ENCODE peak calls at places on chromosomes 13 and 19, in four cellular contexts. One of them, this sample, is unnamed.

GRCh38 chr19:45591004-45591637 is 6.5 kb upstream of the OPA3 start:
- DNase-seq in heart left ventricle: no peak
- DNase-seq in ovary: no peak
- DNase-seq in WERI-Rb-1: peak; percentile 58
- DNase-seq in this sample: no peak

GRCh38 chr19:13169769-13170168 is 19.6 kb downstream of the IER2 start:
- DNase-seq in heart left ventricle: no peak
- DNase-seq in ovary: no peak
- DNase-seq in WERI-Rb-1: no peak
- DNase-seq in this sample: no peak

GRCh38 chr13:113109151-113110047 is 3.8 kb downstream of the F7 start:
- DNase-seq in heart left ventricle: no peak
- DNase-seq in ovary: peak; percentile 34
- DNase-seq in WERI-Rb-1: no peak
- DNase-seq in this sample: no peak

GRCh38 chr19:40571831-40572495 is 4.7 kb upstream of the SHKBP1 start:
- DNase-seq in heart left ventricle: no peak
- DNase-seq in ovary: no peak
- DNase-seq in WERI-Rb-1: no peak
- DNase-seq in this sample: no peak

GRCh38 chr19:42134671-42135070 is 2.4 kb upstream of the POU2F2 start:
- DNase-seq in heart left ventricle: no peak
- DNase-seq in ovary: no peak
- DNase-seq in WERI-Rb-1: no peak
- DNase-seq in this sample: no peak

GRCh38 chr19:49847731-49848696 is 2.9 kb upstream of the PTOV1 start:
- DNase-seq in heart left ventricle: no peak
- DNase-seq in ovary: no peak
- DNase-seq in WERI-Rb-1: no peak
- DNase-seq in this sample: no peak

GRCh38 chr19:18205180-18205915 is 1.5 kb upstream of the RAB3A start:
- DNase-seq in heart left ventricle: peak; percentile 91
- DNase-seq in ovary: peak; percentile 93
- DNase-seq in WERI-Rb-1: peak; percentile 82
- DNase-seq in this sample: peak; percentile 91

GRCh38 chr19:4284176-4284958 is 5.3 kb downstream of the SHD start:
- DNase-seq in heart left ventricle: no peak
- DNase-seq in ovary: no peak
- DNase-seq in WERI-Rb-1: peak; percentile 39
- DNase-seq in this sample: no peak

GRCh38 chr19:57527136-57527881 is at the start of gene ZNF549:
- DNase-seq in heart left ventricle: peak; percentile 91
- DNase-seq in ovary: peak; percentile 92
- DNase-seq in WERI-Rb-1: peak; percentile 93
- DNase-seq in this sample: peak; percentile 93

GRCh38 chr13:69474286-69474685 is 633.3 kb upstream of the ATXN8OS start:
- DNase-seq in heart left ventricle: no peak
- DNase-seq in ovary: no peak
- DNase-seq in WERI-Rb-1: no peak
- DNase-seq in this sample: no peak

GRCh38 chr19:33399081-33399744 is 25.7 kb downstream of the CEBPG start:
- DNase-seq in heart left ventricle: no peak
- DNase-seq in ovary: no peak
- DNase-seq in WERI-Rb-1: no peak
- DNase-seq in this sample: peak; percentile 56

GRCh38 chr19:51122112-51122981 is 2.4 kb upstream of the SIGLEC9 start:
- DNase-seq in heart left ventricle: no peak
- DNase-seq in ovary: no peak
- DNase-seq in WERI-Rb-1: no peak
- DNase-seq in this sample: no peak

GRCh38 chr13:56659041-56659471 is 481.7 kb upstream of the PRR20A start:
- DNase-seq in heart left ventricle: no peak
- DNase-seq in ovary: no peak
- DNase-seq in WERI-Rb-1: no peak
- DNase-seq in this sample: no peak

GRCh38 chr19:2041436-2041685 is 9.7 kb downstream of the MKNK2 start:
- DNase-seq in heart left ventricle: no peak
- DNase-seq in ovary: no peak
- DNase-seq in WERI-Rb-1: no peak
- DNase-seq in this sample: no peak

GRCh38 chr19:2043269-2043641 is 7.8 kb downstream of the MKNK2 start:
- DNase-seq in heart left ventricle: no peak
- DNase-seq in ovary: peak; percentile 55
- DNase-seq in WERI-Rb-1: no peak
- DNase-seq in this sample: no peak

GRCh38 chr19:2040647-2041435 is 10.2 kb downstream of the MKNK2 start:
- DNase-seq in heart left ventricle: no peak
- DNase-seq in ovary: peak; percentile 48
- DNase-seq in WERI-Rb-1: peak; percentile 55
- DNase-seq in this sample: no peak

GRCh38 chr19:2042485-2043268 is 8.4 kb downstream of the MKNK2 start:
- DNase-seq in heart left ventricle: no peak
- DNase-seq in ovary: peak; percentile 79
- DNase-seq in WERI-Rb-1: no peak
- DNase-seq in this sample: no peak

DNA sequence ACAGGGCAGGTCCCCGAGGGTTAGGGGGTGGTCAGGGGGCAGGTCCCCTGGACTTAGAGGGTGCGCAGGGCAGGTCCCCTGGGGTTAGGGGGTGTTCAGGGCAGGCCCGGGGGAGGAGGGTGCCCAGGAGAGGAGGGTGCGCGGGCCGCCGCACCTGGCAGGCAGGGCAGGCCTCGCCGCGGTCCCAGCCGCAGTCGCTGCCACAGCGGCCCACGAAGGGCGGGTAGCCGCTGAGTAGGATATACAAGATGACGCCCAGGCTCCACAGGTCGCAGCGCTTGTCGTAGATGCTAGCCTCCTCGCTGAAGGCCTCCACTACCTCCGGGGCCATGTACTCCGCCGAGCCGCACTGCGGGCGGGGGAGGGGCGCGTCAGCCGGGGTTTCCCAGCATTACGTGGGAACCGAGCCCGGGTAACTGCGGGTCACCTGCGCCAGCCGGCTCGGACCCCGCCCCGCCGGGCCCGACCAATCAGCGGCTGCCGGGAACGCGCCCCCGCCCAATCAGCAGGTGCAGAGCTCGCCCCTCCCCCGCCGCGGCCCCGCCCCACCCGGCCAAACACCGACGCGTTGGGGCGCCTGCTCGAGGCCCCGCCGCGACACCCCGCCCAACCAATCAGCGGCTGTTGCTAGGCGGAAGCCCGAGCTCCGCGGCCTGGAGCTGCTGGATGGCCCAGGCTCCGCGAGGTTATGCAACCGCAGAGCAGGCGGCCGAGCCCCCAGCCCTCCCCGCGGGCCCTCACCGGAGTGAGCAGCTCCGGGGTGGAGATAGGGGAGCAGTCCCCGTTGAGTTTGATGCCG is 9.2 kb downstream of the MKNK2 start:
- DNase-seq in heart left ventricle: peak; percentile 97
- DNase-seq in ovary: peak; percentile 99
- DNase-seq in WERI-Rb-1: peak; percentile 99
- DNase-seq in this sample: peak; percentile 99
- H3K4me3 ChIP-seq in heart left ventricle: peak overlapping the region; percentile 56
- H3K4me3 ChIP-seq in ovary: peak overlapping the region; percentile 29
- H3K4me3 ChIP-seq in WERI-Rb-1: peak overlapping the region; percentile 52
- H3K4me3 ChIP-seq in this sample: peak overlapping the region; percentile 41

DNA sequence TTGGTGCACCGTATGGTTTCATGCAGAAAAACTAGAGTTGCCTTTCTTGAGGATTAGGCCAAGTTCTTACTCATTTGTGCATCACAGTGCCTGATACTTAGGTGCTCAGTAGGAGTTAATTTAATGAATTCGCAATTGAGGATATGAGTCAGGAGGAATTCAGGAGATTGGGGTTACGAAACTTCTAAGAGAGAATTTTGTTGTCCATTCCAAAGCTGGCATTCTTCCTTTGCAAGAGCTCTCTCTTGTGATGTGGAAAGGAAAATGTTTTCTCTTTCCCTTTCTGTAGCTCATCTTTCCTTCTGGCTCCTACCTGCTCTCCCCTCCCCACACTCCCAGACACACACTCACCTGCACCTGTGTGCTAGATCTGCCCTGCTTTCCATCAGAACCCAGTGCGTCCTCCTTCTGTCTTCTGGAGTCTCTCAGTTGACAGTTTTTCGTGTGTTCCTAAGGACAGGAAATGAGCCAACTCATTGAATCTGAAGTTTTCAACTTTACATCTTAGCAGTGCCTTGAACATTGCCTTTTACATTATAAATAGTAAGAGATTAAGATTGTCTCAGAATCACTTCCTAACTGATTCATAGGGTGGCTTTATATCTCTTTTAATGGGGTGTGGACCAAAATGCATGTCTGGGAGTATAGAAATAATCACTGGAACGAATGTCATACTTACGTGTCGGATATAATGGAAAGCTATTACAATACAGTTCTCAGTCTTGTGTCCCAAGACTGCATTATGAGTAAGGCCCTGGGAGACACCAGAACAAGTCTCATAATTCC is 19.7 kb upstream of the ERCC5 start:
- DNase-seq in heart left ventricle: no peak
- DNase-seq in ovary: no peak
- DNase-seq in WERI-Rb-1: no peak
- DNase-seq in this sample: no peak
- TF ChIP-seq CTCF in heart left ventricle: no peak
- TF ChIP-seq CTCF in ovary: no peak
- TF ChIP-seq CTCF in WERI-Rb-1: no peak
- TF ChIP-seq CTCF in this sample: no peak

GRCh38 chr19:43534811-43535761 is 2.1 kb downstream of the ZNF575 start:
- DNase-seq in heart left ventricle: peak; percentile 58
- DNase-seq in ovary: peak; percentile 82
- DNase-seq in WERI-Rb-1: peak; percentile 81
- DNase-seq in this sample: peak; percentile 83
- H3K27ac ChIP-seq in heart left ventricle: peak overlapping the region; percentile 84
- H3K27ac ChIP-seq in ovary: no peak overlapping the region
- H3K27ac ChIP-seq in WERI-Rb-1: peak overlapping the region; percentile 33
- H3K27ac ChIP-seq in this sample: peak overlapping the region; percentile 83

DNA sequence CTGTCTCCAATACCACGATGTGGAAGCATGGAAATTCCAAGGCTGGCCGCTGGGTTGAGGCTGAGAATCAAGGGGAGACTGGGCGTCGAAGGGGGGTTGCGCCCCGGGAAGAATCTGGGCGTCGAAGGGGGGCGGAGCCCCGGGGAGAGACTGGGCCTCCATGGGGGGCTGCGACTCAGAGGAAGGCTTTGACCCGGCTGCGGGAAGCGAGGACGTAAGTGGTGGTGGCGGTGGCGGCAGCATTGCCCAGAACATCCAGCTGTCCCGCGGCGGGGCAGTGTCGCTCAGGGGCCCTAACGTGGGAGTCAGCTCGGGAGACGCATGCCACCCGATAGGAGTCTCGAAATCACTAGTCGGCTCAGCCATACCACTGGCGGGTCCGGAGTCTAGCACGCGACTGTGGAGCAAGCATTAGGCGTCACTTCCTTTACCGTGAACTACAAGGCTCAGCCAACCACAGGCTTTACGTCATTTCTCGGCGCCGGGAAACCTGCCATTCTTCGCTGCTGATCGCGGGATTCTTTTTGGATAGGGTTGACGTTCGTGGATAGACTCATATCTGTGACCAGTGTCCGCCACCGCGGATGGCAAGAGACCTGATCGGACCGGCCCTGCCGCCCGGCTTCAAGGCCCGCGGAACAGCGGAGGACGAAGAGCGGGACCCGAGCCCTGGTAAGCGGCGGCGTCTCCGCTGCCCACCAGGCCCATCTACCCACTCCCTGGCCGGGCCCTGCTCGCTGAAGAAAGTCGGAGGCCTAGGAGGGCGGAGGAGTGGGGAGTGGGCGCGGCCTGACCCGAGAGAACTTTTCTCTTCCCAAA is at the start of the genes GPALPP1 and NUFIP1:
- DNase-seq in heart left ventricle: peak; percentile 93
- DNase-seq in ovary: peak; percentile 94
- DNase-seq in WERI-Rb-1: peak; percentile 90
- DNase-seq in this sample: peak; percentile 94
- H3K4me3 ChIP-seq in heart left ventricle: peak within 1 kb of the TSS; percentile 90
- H3K4me3 ChIP-seq in ovary: peak within 1 kb of the TSS; percentile 89
- H3K4me3 ChIP-seq in WERI-Rb-1: peak within 1 kb of the TSS; percentile 90
- H3K4me3 ChIP-seq in this sample: peak within 1 kb of the TSS; percentile 98

DNA sequence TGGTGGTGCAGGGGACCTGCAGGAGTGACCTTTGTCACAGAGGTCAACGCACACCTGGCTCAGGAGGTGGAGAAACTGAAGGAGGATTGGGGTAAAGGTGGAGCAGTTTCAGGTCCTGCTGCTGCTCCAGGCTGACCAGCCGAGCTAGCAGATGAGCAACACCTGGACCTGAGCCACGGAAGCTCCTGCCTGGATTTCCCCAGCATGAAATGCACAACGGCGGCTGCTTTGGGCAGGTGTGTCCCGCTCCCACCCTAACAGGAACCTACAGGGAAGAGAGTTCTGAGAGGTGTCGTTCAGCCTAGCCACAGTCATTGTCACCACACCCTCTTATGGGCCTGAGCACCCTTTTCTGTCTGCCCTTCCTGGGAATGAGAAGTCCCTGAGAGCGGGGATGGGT is 15.7 kb upstream of the CD177 start:
- DNase-seq in heart left ventricle: no peak
- DNase-seq in ovary: no peak
- DNase-seq in WERI-Rb-1: no peak
- DNase-seq in this sample: no peak
- TF ChIP-seq CTCF in heart left ventricle: no peak
- TF ChIP-seq CTCF in ovary: no peak
- TF ChIP-seq CTCF in WERI-Rb-1: no peak
- TF ChIP-seq CTCF in this sample: no peak

GRCh38 chr19:46981296-46981695 is 38.3 kb upstream of the NPAS1 start:
- DNase-seq in heart left ventricle: no peak
- DNase-seq in ovary: no peak
- DNase-seq in WERI-Rb-1: no peak
- DNase-seq in this sample: peak; percentile 62
- H3K27ac ChIP-seq in heart left ventricle: peak overlapping the region; percentile 0
- H3K27ac ChIP-seq in ovary: no peak overlapping the region
- H3K27ac ChIP-seq in WERI-Rb-1: no peak overlapping the region
- H3K27ac ChIP-seq in this sample: peak overlapping the region; percentile 41

DNA sequence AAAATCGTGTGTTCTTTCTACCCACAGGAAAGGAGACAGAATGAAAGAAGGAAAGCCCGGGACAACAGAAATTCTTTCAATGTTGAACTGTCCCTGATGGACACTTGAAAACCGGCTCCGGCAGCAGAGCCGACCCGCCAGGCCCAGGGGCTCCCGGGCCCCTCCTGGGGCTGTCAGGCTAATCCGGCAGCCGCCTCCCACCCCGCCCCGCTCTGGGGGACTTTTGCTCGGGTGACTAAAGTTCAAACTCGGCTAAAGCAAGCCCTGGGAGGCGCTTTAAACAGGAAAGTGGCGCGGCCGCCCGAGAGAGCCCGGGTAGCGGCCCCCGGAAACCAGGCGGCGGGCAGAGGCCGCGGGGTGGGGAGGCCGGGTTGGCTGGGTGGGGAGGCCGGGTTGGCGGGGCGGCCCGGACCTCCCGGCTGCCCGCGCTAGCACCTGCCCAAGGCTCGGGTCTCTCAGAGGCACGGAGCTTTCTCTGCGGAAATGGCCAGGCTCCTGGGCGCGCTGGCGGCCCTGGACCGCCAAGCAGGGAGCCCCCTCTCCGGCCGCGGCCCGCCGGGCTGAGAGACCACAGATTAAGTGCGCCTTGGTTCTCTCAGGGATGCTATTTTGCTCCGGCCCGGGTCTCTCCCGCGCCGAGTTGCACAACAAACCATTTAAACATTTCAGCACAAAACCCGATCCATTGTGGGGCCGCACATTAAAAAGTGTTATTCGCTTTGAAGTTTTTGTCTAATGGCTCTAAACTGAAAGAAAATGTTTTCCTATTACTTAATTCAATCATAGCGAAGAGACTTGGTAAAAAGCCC is 2.6 kb upstream of the GSX1 start:
- DNase-seq in heart left ventricle: no peak
- DNase-seq in ovary: no peak
- DNase-seq in WERI-Rb-1: no peak
- DNase-seq in this sample: no peak
- H3K4me3 ChIP-seq in heart left ventricle: peak overlapping the region; percentile 19
- H3K4me3 ChIP-seq in ovary: no peak overlapping the region
- H3K4me3 ChIP-seq in WERI-Rb-1: no peak overlapping the region
- H3K4me3 ChIP-seq in this sample: peak overlapping the region; percentile 17

This sample was measured in tibial artery.